ENCODE peak calls at places on chromosomes 3 and 15, in eight cellular contexts. T, W, M, Z, A, S, R and X are unnamed samples.

GRCh38 chr15:28273468-28273867 is 48.5 kb downstream of the HERC2 start:
- DNase-seq in T (no peak), W (peak), M (no peak), Z (no peak), A (peak), S (no peak), R (no peak), X (no peak)

GRCh38 chr3:150725548-150725947 is 21.8 kb upstream of the ERICH6 start:
- DNase-seq in T (no peak), W (no peak), M (no peak), Z (no peak), A (no peak), S (no peak), R (no peak), X (no peak)

GRCh38 chr15:45402162-45402954 is 24.0 kb upstream of the GATM start:
- DNase-seq in T (peak), W (peak), M (peak), Z (peak), A (peak), S (peak), R (peak), X (peak)

GRCh38 chr15:59976480-59976879 is 27.6 kb upstream of the FOXB1 start:
- DNase-seq in T (no peak), W (no peak), M (peak), Z (no peak), A (no peak), S (no peak), R (no peak), X (no peak)

GRCh38 chr15:59885832-59886231 is 118.3 kb upstream of the FOXB1 start:
- DNase-seq in T (peak), W (no peak), M (no peak), Z (no peak), A (no peak), S (no peak), R (no peak), X (no peak)

GRCh38 chr15:79595995-79596622 is 164.0 kb downstream of the MINAR1 start:
- DNase-seq in T (peak), W (peak), M (no peak), Z (peak), A (peak), S (peak), R (peak), X (no peak)

GRCh38 chr3:42118762-42119361 is 27.7 kb downstream of the TRAK1 start:
- DNase-seq in T (peak), W (peak), M (no peak), Z (no peak), A (peak), S (no peak), R (no peak), X (no peak)

GRCh38 chr3:171566803-171567422 is 106.7 kb upstream of the TNIK start:
- DNase-seq in T (peak), W (peak), M (no peak), Z (no peak), A (peak), S (no peak), R (no peak), X (no peak)

GRCh38 chr15:39125904-39126303 is 455.0 kb upstream of the THBS1 start:
- DNase-seq in T (peak), W (peak), M (no peak), Z (peak), A (peak), S (no peak), R (no peak), X (no peak)

GRCh38 chr3:72766866-72767265 is 81.4 kb downstream of the SHQ1 start:
- DNase-seq in T (no peak), W (no peak), M (no peak), Z (no peak), A (no peak), S (no peak), R (no peak), X (no peak)

GRCh38 chr15:66253643-66254363 is at the start of gene MEGF11:
- DNase-seq in T (peak), W (peak), M (no peak), Z (no peak), A (peak), S (peak), R (no peak), X (no peak)

GRCh38 chr3:32961189-32961715 is 9.8 kb downstream of the CCR4 start:
- DNase-seq in T (no peak), W (no peak), M (peak), Z (no peak), A (no peak), S (no peak), R (no peak), X (no peak)

GRCh38 chr3:138338816-138339215 is 9.2 kb upstream of the NME9 start:
- DNase-seq in T (no peak), W (peak), M (no peak), Z (no peak), A (no peak), S (peak), R (no peak), X (no peak)

GRCh38 chr3:186985713-186986364 is 55.5 kb downstream of the ST6GAL1 start:
- DNase-seq in T (no peak), W (no peak), M (no peak), Z (no peak), A (no peak), S (no peak), R (no peak), X (no peak)

GRCh38 chr3:13494463-13495350 is 14.6 kb downstream of the HDAC11 start:
- DNase-seq in T (peak), W (peak), M (no peak), Z (no peak), A (peak), S (peak), R (no peak), X (peak)

GRCh38 chr15:99703603-99704443 is 29.4 kb downstream of the LYSMD4 start:
- DNase-seq in T (peak), W (peak), M (no peak), Z (no peak), A (peak), S (no peak), R (no peak), X (no peak)

GRCh38 chr3:14297784-14298236 is 104.6 kb upstream of the SLC6A6 start:
- DNase-seq in T (peak), W (no peak), M (no peak), Z (no peak), A (peak), S (peak), R (no peak), X (peak)

GRCh38 chr3:108564564-108564963 is 24.7 kb downstream of the CIP2A start:
- DNase-seq in T (peak), W (no peak), M (no peak), Z (no peak), A (no peak), S (no peak), R (no peak), X (no peak)

GRCh38 chr3:159964166-159964973 is 24.3 kb upstream of the IL12A start:
- DNase-seq in T (peak), W (no peak), M (no peak), Z (no peak), A (peak), S (no peak), R (no peak), X (no peak)

GRCh38 chr3:172235698-172236097 is 196.3 kb downstream of the FNDC3B start:
- DNase-seq in T (no peak), W (no peak), M (no peak), Z (no peak), A (no peak), S (no peak), R (no peak), X (no peak)

GRCh38 chr3:151403246-151403645 is 18.7 kb upstream of the P2RY12 start:
- DNase-seq in T (peak), W (peak), M (no peak), Z (no peak), A (peak), S (no peak), R (no peak), X (no peak)

GRCh38 chr3:128969993-128970740 is 23.7 kb downstream of the CFAP92 start:
- DNase-seq in T (peak), W (peak), M (peak), Z (peak), A (peak), S (peak), R (peak), X (no peak)

GRCh38 chr15:48644827-48645557 is 517 bp downstream of the FBN1 start:
- DNase-seq in T (peak), W (peak), M (peak), Z (no peak), A (peak), S (peak), R (no peak), X (peak)

GRCh38 chr15:70214266-70214665 is 116.5 kb upstream of the TLE3 start:
- DNase-seq in T (no peak), W (no peak), M (no peak), Z (no peak), A (no peak), S (no peak), R (no peak), X (no peak)

GRCh38 chr15:99930696-99931095 is 197.5 kb upstream of the LYSMD4 start:
- DNase-seq in T (no peak), W (no peak), M (no peak), Z (no peak), A (no peak), S (no peak), R (no peak), X (no peak)

GRCh38 chr3:161413127-161413854 is 42.0 kb upstream of the SPTSSB start:
- DNase-seq in T (peak), W (peak), M (no peak), Z (no peak), A (peak), S (peak), R (no peak), X (peak)

GRCh38 chr3:13006216-13006990 is 66.8 kb downstream of the IQSEC1 start:
- DNase-seq in T (no peak), W (no peak), M (no peak), Z (no peak), A (no peak), S (no peak), R (no peak), X (no peak)

GRCh38 chr3:150763841-150764483 is 993 bp upstream of the SIAH2 start:
- DNase-seq in T (peak), W (peak), M (no peak), Z (peak), A (peak), S (peak), R (peak), X (peak)